ENCODE peak calls at places on chromosomes 5 and 9, in ten cellular contexts. D is fibroblast of mammary gland; B is stimulated activated CD4-positive, alpha-beta T cell treated with anti-CD3 and anti-CD28 coated beads, Interleukin-1b, Interleukin-23, amount 100 ng/mL, for 1 hour; O is activated naive CD8-positive, alpha-beta T cell treated with anti-CD3 and anti-CD28 coated beads for 36 hours; V is MM.1S; L is stimulated activated CD8-positive, alpha-beta memory T cell treated with anti-CD3 and anti-CD28 coated beads, Interleukin-15, amount 100 ng/mL, for 48 hours; I is GM13977; U is GM18507; W is WTC11; A is NCI-H1105 treated with DMSO at 0.1 percent for 48 hours. M is an unnamed sample.

GRCh38 chr5:150945947-150946346 is 41.2 kb upstream of the ZNF300 start:
- DNase-seq in B (no peak), D (peak; percentile 38), A (no peak), O (no peak), W (no peak), V (no peak), I (no peak), U (no peak), L (no peak), M (no peak)

GRCh38 chr5:146675700-146676099 is 159.7 kb upstream of the GPR151 start:
- DNase-seq in U (no peak), A (peak; percentile 3), I (no peak), D (no peak), O (no peak), L (no peak), W (no peak), V (no peak), B (no peak), M (no peak)

GRCh38 chr5:115840825-115841224 is 540 bp downstream of the ATG12 start:
- DNase-seq in A (no peak), D (no peak), O (no peak), L (no peak), V (no peak), B (no peak), I (no peak), W (no peak), U (no peak), M (no peak)

GRCh38 chr5:166341708-166342329 is 1949.6 kb upstream of the WWC1 start:
- DNase-seq in D (no peak), U (no peak), B (no peak), I (no peak), A (no peak), W (no peak), L (no peak), O (no peak), V (no peak), M (no peak)

GRCh38 chr5:105739732-105740131 is 1931.0 kb downstream of the EFNA5 start:
- DNase-seq in L (no peak), B (no peak), O (no peak), A (no peak), D (no peak), W (no peak), I (no peak), V (peak; percentile 43), U (no peak), M (no peak)

GRCh38 chr5:139862313-139862712 is 66.7 kb downstream of the PSD2 start:
- DNase-seq in O (no peak), I (no peak), D (peak; percentile 49), V (no peak), A (no peak), W (no peak), L (no peak), B (no peak), U (no peak), M (no peak)

GRCh38 chr9:102113191-102113590 is 374.7 kb upstream of the GRIN3A start:
- DNase-seq in B (no peak), A (no peak), U (no peak), O (no peak), L (no peak), V (no peak), W (no peak), I (no peak), D (peak; percentile 43), M (no peak)

GRCh38 chr5:142827934-142828576 is 57.9 kb downstream of the ARHGAP26 start:
- DNase-seq in W (no peak), B (no peak), V (no peak), O (no peak), I (no peak), A (no peak), D (peak; percentile 59), U (no peak), L (no peak), M (no peak)

GRCh38 chr5:22329683-22330082 is 523.5 kb downstream of the CDH12 start:
- DNase-seq in U (no peak), W (no peak), L (no peak), A (no peak), B (no peak), V (no peak), D (no peak), I (no peak), O (no peak), M (no peak)

GRCh38 chr9:79928661-79929060 is 356.9 kb downstream of the TLE4 start:
- DNase-seq in D (no peak), A (peak; percentile 13), W (no peak), U (no peak), B (no peak), O (no peak), L (no peak), V (no peak), I (no peak), M (no peak)

GRCh38 chr9:91245432-91246313 is 116.0 kb downstream of the AUH start:
- DNase-seq in O (no peak), B (no peak), D (peak; percentile 50), U (no peak), V (no peak), I (peak; percentile 30), L (no peak), W (no peak), A (no peak), M (no peak)

GRCh38 chr5:84249918-84250635 is 134.6 kb downstream of the EDIL3 start:
- DNase-seq in L (no peak), O (no peak), D (peak; percentile 79), B (no peak), A (no peak), V (no peak), W (no peak), U (no peak), I (no peak), M (no peak)

GRCh38 chr9:114223564-114224246 is 68.4 kb downstream of the COL27A1 start:
- DNase-seq in U (no peak), B (no peak), V (no peak), I (no peak), O (no peak), D (peak; percentile 84), L (no peak), A (no peak), W (no peak), M (no peak)

GRCh38 chr5:148791696-148792095 is 34.7 kb upstream of the ADRB2 start:
- DNase-seq in I (no peak), O (no peak), B (no peak), A (no peak), V (no peak), U (no peak), D (no peak), L (no peak), W (no peak), M (no peak)

GRCh38 chr9:33220681-33221567 is 19.0 kb upstream of the SPINK4 start:
- DNase-seq in L (no peak), O (no peak), B (no peak), D (no peak), W (no peak), I (no peak), V (peak; percentile 70), U (no peak), A (no peak), M (no peak)

GRCh38 chr5:92713361-92713875 is 867.6 kb downstream of the NR2F1-AS1 start:
- DNase-seq in B (no peak), A (no peak), L (no peak), I (no peak), O (no peak), V (no peak), W (no peak), U (no peak), D (no peak), M (no peak)

GRCh38 chr9:104276709-104277245 is 182.7 kb downstream of the SMC2 start:
- DNase-seq in V (no peak), B (no peak), U (no peak), D (peak; percentile 69), L (no peak), A (no peak), W (no peak), O (no peak), I (no peak), M (no peak)

GRCh38 chr5:105101597-105101996 is 1539.0 kb upstream of the NUDT12 start:
- DNase-seq in W (no peak), O (no peak), L (no peak), U (no peak), V (no peak), B (no peak), D (no peak), A (no peak), I (no peak), M (no peak)

GRCh38 chr5:150630459-150631325 is 9.8 kb upstream of the SYNPO start:
- DNase-seq in D (no peak), W (no peak), U (no peak), B (no peak), I (no peak), V (no peak), A (no peak), L (no peak), O (no peak), M (no peak)

GRCh38 chr9:36911037-36911436 is 123.0 kb downstream of the PAX5 start:
- DNase-seq in U (no peak), B (no peak), A (no peak), I (no peak), O (no peak), W (no peak), V (no peak), D (no peak), L (no peak), M (no peak)

GRCh38 chr9:104575451-104575850 is 6.5 kb downstream of the OR13C8 start:
- DNase-seq in V (no peak), O (no peak), L (no peak), B (no peak), A (no peak), U (no peak), D (peak; percentile 54), I (no peak), W (no peak), M (no peak)

GRCh38 chr5:15249152-15249551 is 250.8 kb upstream of the FBXL7 start:
- DNase-seq in U (no peak), O (no peak), D (peak; percentile 68), L (no peak), A (no peak), I (no peak), B (no peak), V (peak; percentile 21), W (no peak), M (no peak)

GRCh38 chr5:15233566-15233965 is 266.4 kb upstream of the FBXL7 start:
- DNase-seq in A (no peak), V (no peak), W (no peak), I (no peak), B (no peak), L (no peak), O (no peak), D (no peak), U (no peak), M (no peak)

GRCh38 chr9:123561055-123561454 is 205.1 kb downstream of the CRB2 start:
- DNase-seq in B (no peak), O (no peak), D (no peak), V (no peak), L (no peak), I (no peak), U (no peak), W (peak; percentile 26), A (peak; percentile 93), M (no peak)

GRCh38 chr5:81856948-81857928 is 106.3 kb upstream of the SSBP2 start:
- DNase-seq in B (no peak), O (no peak), L (no peak), U (no peak), D (no peak), W (peak; percentile 42), V (peak; percentile 27), A (peak; percentile 84), I (no peak), M (no peak)

GRCh38 chr9:34176089-34176488 is 2.8 kb upstream of the UBAP1 start:
- DNase-seq in I (no peak), B (no peak), O (no peak), W (no peak), V (no peak), L (no peak), U (no peak), D (no peak), A (no peak), M (no peak)